ENCODE peak calls at places on chromosomes 3 and 15, in four cellular contexts. A is endothelial cell of umbilical vein, E is A549, P is kidney. N is an unnamed sample. For H3K4me1, the result is how much of the 10 kb centered on the place peaks cover.

GRCh38 chr15:76987896-76988860 is 6.7 kb upstream of the PSTPIP1 start:
- DNase-seq in A (no peak), E (no peak), P (no peak), N (no peak)

GRCh38 chr15:73296621-73297353 is 72.0 kb downstream of the HCN4 start:
- DNase-seq in A (no peak), E (no peak), P (no peak), N (no peak)

GRCh38 chr3:55486101-55486856 is 827 bp downstream of the WNT5A start:
- DNase-seq in A (peak), E (no peak), P (peak), N (peak)

GRCh38 chr15:95252404-95252803 is 1021.0 kb downstream of the MCTP2 start:
- DNase-seq in A (peak), E (no peak), P (no peak), N (no peak)

GRCh38 chr3:144457758-144458157 is 486.1 kb downstream of the DIPK2A start:
- DNase-seq in A (no peak), E (no peak), P (no peak), N (no peak)

GRCh38 chr15:100849021-100849831 is 30.4 kb upstream of the ALDH1A3 start:
- DNase-seq in A (peak), E (peak), P (peak), N (peak)

GRCh38 chr15:90044916-90045371 is 43.8 kb downstream of the ZNF710 start:
- DNase-seq in A (no peak), E (no peak), P (no peak), N (no peak)

GRCh38 chr3:140719841-140720240 is 42.0 kb downstream of the TRIM42 start:
- DNase-seq in A (no peak), E (no peak), P (no peak), N (no peak)

GRCh38 chr3:101383156-101383575 is 62.8 kb upstream of the IMPG2 start:
- DNase-seq in A (no peak), E (no peak), P (no peak), N (peak)

GRCh38 chr3:52068055-52068704 is 11.8 kb upstream of the DUSP7 start:
- DNase-seq in A (no peak), E (no peak), P (no peak), N (no peak)

GRCh38 chr3:145307272-145307671 is 853.7 kb downstream of the PLOD2 start:
- DNase-seq in A (no peak), E (no peak), P (no peak), N (no peak)

GRCh38 chr3:184486614-184487013 is 75.0 kb upstream of the EPHB3 start:
- DNase-seq in A (no peak), E (no peak), P (no peak), N (no peak)

GRCh38 chr3:59212128-59212764 is 162.4 kb upstream of the CFAP20DC start:
- DNase-seq in A (peak), E (peak), P (no peak), N (peak)

GRCh38 chr15:90266061-90266431 is 574 bp downstream of the NGRN start:
- DNase-seq in A (no peak), E (peak), P (no peak), N (peak)

GRCh38 chr3:186842426-186843038 is at the start of gene ADIPOQ:
- DNase-seq in A (no peak), E (no peak), P (no peak), N (no peak)

GRCh38 chr3:186841637-186842036 is 873 bp upstream of the ADIPOQ start:
- DNase-seq in A (no peak), E (no peak), P (no peak), N (no peak)

GRCh38 chr3:186839874-186840641 is 2.5 kb upstream of the ADIPOQ start:
- DNase-seq in A (no peak), E (no peak), P (peak), N (peak)

GRCh38 chr3:186844908-186845307 is 2.4 kb downstream of the ADIPOQ start:
- DNase-seq in A (no peak), E (no peak), P (no peak), N (no peak)

GRCh38 chr3:186843039-186843432 is 526 bp downstream of the ADIPOQ start:
- DNase-seq in A (no peak), E (no peak), P (no peak), N (no peak)
- H3K4me1 ChIP-seq in A (under half), E (under half), P (under half), N (under half)

DNA sequence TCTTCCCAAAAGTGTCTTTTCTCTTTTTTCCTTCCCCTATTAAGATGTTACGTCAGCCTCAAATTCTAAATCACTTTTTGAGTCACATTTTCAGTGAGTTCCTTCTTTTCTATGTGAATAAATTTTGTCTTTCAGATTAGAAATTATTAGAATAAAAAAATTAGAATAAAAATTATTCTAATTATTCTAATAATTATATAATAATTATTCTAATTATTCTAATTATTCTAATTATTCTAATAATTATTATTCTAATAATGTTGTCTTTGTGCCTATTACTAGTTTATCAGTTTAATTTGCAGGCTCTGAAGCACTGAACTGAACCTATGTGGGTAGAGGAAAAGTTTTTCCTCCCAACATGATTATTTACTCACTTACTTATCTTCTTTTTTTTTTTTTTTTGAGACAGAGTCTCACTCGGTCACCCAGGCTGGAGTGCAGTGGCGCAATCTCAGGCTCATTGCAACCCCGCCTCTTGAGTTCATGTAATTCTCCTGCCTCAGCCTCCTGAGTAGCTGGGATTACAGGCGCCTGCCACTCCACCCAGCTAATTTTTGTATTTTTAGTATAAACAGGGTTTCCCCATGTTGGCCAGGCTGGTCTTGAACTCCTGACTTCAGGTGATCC is 39.8 kb upstream of the C15orf39 start:
- DNase-seq in A (no peak), E (no peak), P (no peak), N (no peak)
- H3K4me1 ChIP-seq in A (under half), E (under half), P (under half), N (under half)

DNA sequence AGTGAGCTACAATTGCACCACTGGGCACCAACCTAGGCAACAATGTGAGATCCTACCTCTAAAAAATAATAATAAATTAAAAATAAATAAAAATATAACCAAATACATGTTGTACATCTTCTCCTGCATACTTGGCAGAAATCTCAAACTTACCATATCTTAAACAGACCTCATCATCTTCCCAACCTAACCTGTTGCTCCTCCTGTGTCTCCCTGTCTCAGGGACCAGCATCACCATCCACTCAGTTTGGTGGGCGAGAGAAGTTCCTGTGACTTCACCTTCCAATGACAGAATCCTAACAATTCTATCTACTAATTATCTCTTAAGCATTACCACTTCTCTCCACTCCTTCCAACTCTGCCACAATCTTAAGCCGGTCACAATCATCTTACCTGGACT is 3.3 kb downstream of the PIK3R4 start:
- DNase-seq in A (no peak), E (no peak), P (no peak), N (no peak)
- H3K4me1 ChIP-seq in A (under half), E (under half), P (under half), N (under half)

GRCh38 chr3:56775356-56775914 is 26.3 kb downstream of the ARHGEF3 start:
- DNase-seq in A (no peak), E (no peak), P (no peak), N (no peak)

GRCh38 chr3:56775931-56776461 is 25.8 kb downstream of the ARHGEF3 start:
- DNase-seq in A (no peak), E (no peak), P (no peak), N (no peak)

GRCh38 chr3:56773588-56774330 is 28.0 kb downstream of the ARHGEF3 start:
- DNase-seq in A (no peak), E (no peak), P (no peak), N (no peak)

GRCh38 chr3:56771376-56771775 is 30.4 kb downstream of the ARHGEF3 start:
- DNase-seq in A (no peak), E (no peak), P (no peak), N (no peak)

DNA sequence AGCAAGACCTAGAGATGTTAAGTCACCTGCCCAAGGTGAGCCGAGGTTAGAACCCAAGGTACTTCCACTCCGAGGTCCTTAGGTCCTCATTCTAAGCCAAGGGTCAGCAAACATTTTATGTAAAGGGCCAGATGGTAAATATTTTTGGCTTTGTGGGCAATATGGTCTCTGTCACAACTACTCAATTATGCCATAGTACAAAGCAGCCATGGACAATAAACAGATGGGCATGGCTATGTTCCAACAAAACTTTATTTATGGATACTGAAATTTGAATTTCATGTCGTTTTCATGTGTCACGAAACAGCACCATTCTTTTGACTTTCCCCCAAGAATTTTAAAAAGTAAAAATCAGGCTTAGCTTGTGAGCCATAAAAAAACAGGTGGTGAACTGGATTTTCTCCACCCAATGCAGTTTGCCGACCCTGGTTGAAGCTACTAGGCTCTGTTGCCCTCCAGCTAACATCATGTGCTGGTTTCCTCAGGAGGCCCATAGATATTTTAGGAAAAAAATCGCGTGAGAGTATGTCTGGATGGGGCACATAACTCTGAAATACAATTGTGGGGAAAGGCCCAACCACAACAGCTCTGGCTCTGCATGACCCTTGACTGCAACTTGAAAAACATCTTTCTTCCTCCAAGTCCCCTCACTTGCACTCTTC is 28.7 kb downstream of the ARHGEF3 start:
- DNase-seq in A (no peak), E (no peak), P (no peak), N (no peak)
- H3K4me1 ChIP-seq in A (under half), E (under half), P (under half), N (under half)

GRCh38 chr15:38211249-38211648 is 41.4 kb upstream of the SPRED1 start:
- DNase-seq in A (no peak), E (no peak), P (no peak), N (no peak)

GRCh38 chr15:38208779-38209178 is 43.9 kb upstream of the SPRED1 start:
- DNase-seq in A (no peak), E (no peak), P (no peak), N (no peak)

GRCh38 chr15:38213392-38213791 is 39.2 kb upstream of the SPRED1 start:
- DNase-seq in A (no peak), E (no peak), P (no peak), N (no peak)

GRCh38 chr15:38215707-38216106 is 36.9 kb upstream of the SPRED1 start:
- DNase-seq in A (no peak), E (no peak), P (no peak), N (peak)

GRCh38 chr15:38212759-38213158 is 39.9 kb upstream of the SPRED1 start:
- DNase-seq in A (no peak), E (no peak), P (no peak), N (no peak)
- H3K4me1 ChIP-seq in A (under half), E (under half), P (under half), N (under half)

DNA sequence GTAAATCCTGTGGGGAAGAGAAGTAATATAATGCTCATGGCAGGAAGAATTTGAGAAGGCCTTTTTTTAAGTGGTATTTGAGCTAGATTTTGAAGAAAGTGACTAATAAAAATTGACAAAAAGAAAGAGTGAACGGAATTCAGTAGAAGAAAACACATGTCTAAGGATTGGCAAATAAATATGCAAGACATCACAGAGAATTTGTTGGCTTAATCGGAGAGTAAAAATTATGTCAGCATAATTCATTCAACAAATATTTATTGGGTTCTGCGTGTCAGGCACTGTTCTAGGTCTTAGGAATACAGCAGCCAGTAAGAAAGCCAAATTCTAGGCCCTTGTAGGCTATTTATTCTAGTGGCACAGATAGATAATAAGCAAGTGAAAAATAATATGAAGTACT is 33.6 kb upstream of the LEKR1 start:
- DNase-seq in A (no peak), E (no peak), P (no peak), N (no peak)
- H3K4me1 ChIP-seq in A (under half), E (under half), P (under half), N (under half)

DNA sequence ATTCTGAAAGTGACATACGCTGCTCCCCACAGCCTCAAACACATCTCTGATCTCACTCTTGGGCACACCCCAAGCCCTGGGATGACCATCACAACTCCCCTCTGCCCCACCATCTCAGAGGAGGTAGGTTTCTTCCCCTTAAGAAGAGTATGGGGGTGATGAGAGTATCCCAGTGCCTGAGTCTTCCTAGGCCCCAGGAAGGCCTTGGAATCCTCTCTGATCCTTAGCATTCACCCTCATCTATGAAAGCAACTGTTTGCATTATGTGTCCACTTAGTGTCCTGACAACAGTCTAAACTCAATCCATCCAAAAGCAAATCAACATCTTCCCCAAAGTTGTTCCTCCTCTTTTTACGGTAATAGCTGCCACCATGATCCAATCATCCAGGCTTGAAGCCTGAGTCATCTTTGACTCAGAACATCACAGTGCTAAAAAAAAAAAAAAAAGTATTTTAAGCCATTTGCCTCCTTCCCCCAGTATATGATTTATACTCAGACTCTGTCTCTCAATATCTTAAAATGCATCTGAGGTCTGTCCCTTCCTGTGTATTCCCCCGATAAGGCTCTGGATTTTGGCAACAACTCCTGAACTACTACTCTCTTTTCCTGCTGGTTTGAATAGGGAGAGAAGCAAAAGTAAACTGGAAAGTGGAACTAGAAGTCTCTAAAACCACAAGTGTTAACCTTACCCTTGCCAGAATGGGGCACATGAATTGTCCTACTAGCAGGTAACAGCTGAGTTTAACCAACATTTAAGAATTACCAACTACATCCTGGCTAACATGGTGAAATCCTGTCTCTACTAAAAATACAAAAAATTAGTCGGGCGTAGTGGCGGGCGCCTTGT is 22.5 kb downstream of the POPDC2 start:
- DNase-seq in A (peak), E (peak), P (no peak), N (peak)
- H3K4me1 ChIP-seq in A (under half), E (under half), P (under half), N (under half)

DNA sequence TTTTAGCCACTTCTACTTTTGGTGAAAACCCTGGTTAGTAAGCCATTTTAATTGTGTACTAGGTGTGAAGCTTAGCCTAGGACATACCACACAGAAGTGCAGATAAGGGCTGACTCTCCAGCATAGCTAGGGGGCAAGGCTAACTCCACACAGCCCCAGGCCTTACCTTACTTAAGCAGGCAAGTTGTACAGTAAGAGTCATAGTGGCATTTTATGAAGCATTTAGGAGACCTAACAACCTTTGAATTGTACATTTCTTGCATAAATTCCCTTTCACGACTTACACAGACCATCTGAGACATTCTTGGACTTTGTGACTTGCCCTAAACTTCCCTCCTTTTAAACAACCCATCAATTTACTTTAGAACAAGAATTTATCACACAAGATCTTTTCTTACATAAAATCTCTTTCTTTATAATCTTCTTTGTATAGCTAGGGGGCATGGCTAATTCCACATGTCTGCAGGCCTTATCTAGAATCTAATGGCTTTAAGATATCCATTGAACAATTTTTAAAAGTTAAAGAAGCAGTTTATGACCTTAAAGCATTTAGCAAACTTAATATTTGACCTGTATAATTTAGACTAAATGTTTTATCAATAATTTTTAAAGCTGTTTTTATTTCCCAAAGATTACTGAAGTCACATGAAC is 18.7 kb upstream of the SKIL start:
- DNase-seq in A (no peak), E (no peak), P (no peak), N (no peak)
- H3K4me1 ChIP-seq in A (under half), E (under half), P (under half), N (under half)

GRCh38 chr3:172751188-172751571 is 654 bp downstream of the ECT2 start:
- DNase-seq in A (peak), E (peak), P (no peak), N (no peak)

GRCh38 chr3:172750368-172751187 is at the start of gene ECT2:
- DNase-seq in A (peak), E (peak), P (peak), N (peak)

GRCh38 chr3:172750069-172750367 is 508 bp upstream of the ECT2 start:
- DNase-seq in A (no peak), E (no peak), P (no peak), N (no peak)

GRCh38 chr3:172752651-172753050 is 2.1 kb downstream of the ECT2 start:
- DNase-seq in A (no peak), E (no peak), P (no peak), N (no peak)

GRCh38 chr3:172753125-172753524 is 2.6 kb downstream of the ECT2 start:
- DNase-seq in A (no peak), E (no peak), P (no peak), N (no peak)
- H3K4me1 ChIP-seq in A (under half), E (half or more), P (under half), N (under half)

N was measured in astrocyte.